ENCODE peak calls at places on chromosomes 2 and 18, in seven cellular contexts. Z is A549, L is uterus, B is breast epithelium, I is sigmoid colon, J is stomach, F is adrenal gland. H is an unnamed sample.

GRCh38 chr18:72419914-72420313 is 124.2 kb downstream of the CBLN2 start:
- DNase-seq in F (no peak), B (no peak), I (no peak), L (no peak), Z (no peak), J (no peak), H (no peak)

GRCh38 chr2:20781656-20782265 is 41.1 kb downstream of the LDAH start:
- DNase-seq in Z (peak), L (no peak), J (no peak), B (no peak), I (no peak), F (peak), H (no peak)

GRCh38 chr18:35415511-35416427 is 38.6 kb upstream of the ZNF396 start:
- DNase-seq in F (no peak), J (no peak), L (no peak), B (no peak), I (no peak), Z (no peak), H (no peak)

GRCh38 chr18:12857215-12857924 is 26.7 kb downstream of the PTPN2 start:
- DNase-seq in B (no peak), F (no peak), J (no peak), Z (no peak), I (no peak), L (no peak), H (no peak)

GRCh38 chr2:174692256-174692830 is 71.9 kb downstream of the CHRNA1 start:
- DNase-seq in B (no peak), F (peak), J (no peak), I (no peak), Z (no peak), L (no peak), H (no peak)

GRCh38 chr2:24491626-24492282 is 700 bp downstream of the NCOA1 start:
- DNase-seq in I (peak), Z (peak), L (peak), F (peak), J (peak), B (peak), H (peak)

GRCh38 chr2:157871415-157871814 is 4.7 kb downstream of the ACVR1 start:
- DNase-seq in B (no peak), J (no peak), I (no peak), L (no peak), Z (no peak), F (no peak), H (no peak)

GRCh38 chr2:113390133-113390849 is 47.2 kb upstream of the ZNG1B start:
- DNase-seq in J (peak), I (no peak), L (peak), F (peak), B (peak), Z (peak), H (peak)

GRCh38 chr2:9552491-9553178 is 3.0 kb downstream of the ADAM17 start:
- DNase-seq in Z (peak), I (no peak), J (no peak), F (no peak), B (no peak), L (no peak), H (no peak)

GRCh38 chr2:15768142-15769088 is 171.9 kb upstream of the MYCN start:
- DNase-seq in Z (no peak), B (peak), I (no peak), J (no peak), L (no peak), F (no peak), H (no peak)

GRCh38 chr18:75478996-75479870 is 51.7 kb upstream of the SMIM21 start:
- DNase-seq in I (no peak), B (no peak), L (no peak), F (peak), Z (peak), J (no peak), H (no peak)

GRCh38 chr2:194735837-194736542 is 921.0 kb upstream of the SLC39A10 start:
- DNase-seq in L (no peak), I (no peak), J (no peak), Z (no peak), B (no peak), F (no peak), H (no peak)

GRCh38 chr2:100819365-100820345 is at the start of gene NPAS2:
- DNase-seq in B (peak), J (peak), F (peak), L (peak), Z (peak), I (peak), H (peak)

GRCh38 chr2:15674637-15675455 is 83.2 kb downstream of the DDX1 start:
- DNase-seq in J (peak), L (no peak), Z (peak), B (no peak), I (no peak), F (no peak), H (no peak)

GRCh38 chr18:54742654-54743053 is 85.6 kb upstream of the RAB27B start:
- DNase-seq in F (peak), B (peak), I (peak), Z (no peak), J (peak), L (peak), H (peak)

GRCh38 chr2:85446296-85447221 is 28.0 kb downstream of the SH2D6 start:
- DNase-seq in I (no peak), B (no peak), Z (no peak), F (no peak), J (no peak), L (no peak), H (no peak)

GRCh38 chr2:26985807-26986206 is 15.4 kb downstream of the MAPRE3 start:
- DNase-seq in B (no peak), I (no peak), J (no peak), F (no peak), L (no peak), Z (no peak), H (no peak)

GRCh38 chr2:45840481-45840880 is 189.0 kb downstream of the PRKCE start:
- DNase-seq in F (no peak), I (no peak), Z (no peak), L (no peak), J (no peak), B (no peak), H (no peak)

GRCh38 chr2:86292571-86293515 is 44.6 kb downstream of the REEP1 start:
- DNase-seq in F (no peak), J (no peak), Z (no peak), I (no peak), B (no peak), L (no peak), H (no peak)

GRCh38 chr2:238820909-238821308 is 27.0 kb upstream of the TWIST2 start:
- DNase-seq in Z (no peak), I (no peak), L (peak), B (no peak), F (no peak), J (no peak), H (no peak)

GRCh38 chr2:200786423-200786822 is 25.3 kb upstream of the BZW1 start:
- DNase-seq in J (no peak), F (no peak), I (no peak), Z (no peak), L (no peak), B (no peak), H (no peak)

GRCh38 chr18:2965797-2966196 is 47.1 kb downstream of the LPIN2 start:
- DNase-seq in I (no peak), F (no peak), J (no peak), Z (no peak), B (no peak), L (no peak), H (no peak)

GRCh38 chr2:240783819-240784621 is 36.0 kb downstream of the KIF1A start:
- DNase-seq in Z (no peak), J (no peak), B (no peak), F (no peak), L (no peak), I (peak), H (no peak)

GRCh38 chr2:72722492-72723090 is 103.2 kb downstream of the EXOC6B start:
- DNase-seq in J (no peak), Z (no peak), I (no peak), L (no peak), B (no peak), F (peak), H (no peak)

GRCh38 chr2:105873721-105874120 is 129.0 kb downstream of the NCK2 start:
- DNase-seq in I (no peak), L (no peak), J (no peak), B (no peak), F (peak), Z (peak), H (peak)

GRCh38 chr2:75752828-75753227 is 42.1 kb upstream of the GCFC2 start:
- DNase-seq in Z (no peak), J (no peak), B (no peak), L (no peak), I (no peak), F (no peak), H (no peak)

GRCh38 chr2:59754336-59754735 is 799.1 kb downstream of the BCL11A start:
- DNase-seq in J (no peak), F (no peak), B (no peak), L (no peak), I (no peak), Z (no peak), H (peak)

GRCh38 chr2:130727286-130727924 is 1.5 kb upstream of the GPR148 start:
- DNase-seq in J (peak), I (peak), B (peak), F (peak), Z (peak), L (peak), H (peak)

GRCh38 chr2:98715812-98716451 is 15.0 kb downstream of the MGAT4A start:
- DNase-seq in F (no peak), B (no peak), J (no peak), L (no peak), I (no peak), Z (no peak), H (no peak)

GRCh38 chr2:137659616-137660015 is 304.7 kb upstream of the HNMT start:
- DNase-seq in J (no peak), B (no peak), Z (no peak), L (no peak), I (no peak), F (no peak), H (peak)

GRCh38 chr2:230956827-230957755 is 32.0 kb upstream of the GPR55 start:
- DNase-seq in L (no peak), F (peak), Z (peak), B (peak), J (peak), I (no peak), H (peak)

GRCh38 chr2:156334496-156335478 is 2.3 kb upstream of the NR4A2 start:
- DNase-seq in L (peak), I (peak), Z (peak), B (peak), F (peak), J (peak), H (peak)
- TF ChIP-seq POLR2A in L (peak), I (peak), Z (peak), B (peak), F (peak), J (peak), H (peak)

GRCh38 chr2:44802409-44803099 is 138.9 kb upstream of the SIX3 start:
- DNase-seq in I (no peak), J (peak), B (no peak), F (no peak), L (no peak), Z (no peak), H (no peak)
- H3K4me3 ChIP-seq in I (no peak), J (peak), B (peak), F (no peak), L (no peak), Z (no peak), H (peak)

DNA sequence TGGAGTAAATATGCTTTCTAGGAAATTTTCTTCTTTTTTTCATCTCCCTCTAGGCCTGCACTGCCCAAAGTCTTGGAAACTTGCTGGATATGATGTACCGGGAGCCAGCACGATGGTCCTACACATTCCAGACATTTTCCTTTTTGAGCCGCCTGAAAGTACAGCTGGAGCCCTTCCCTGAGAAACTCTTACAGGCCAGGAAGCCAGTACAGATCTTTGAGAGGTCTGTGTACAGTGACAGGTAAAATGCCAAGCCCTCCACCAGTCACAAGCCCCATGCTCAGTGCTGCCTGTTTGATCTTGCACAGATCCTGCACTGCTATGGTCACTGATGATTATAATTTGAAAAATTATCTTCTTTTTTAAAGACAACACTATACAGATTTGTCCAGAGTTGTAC is 20.0 kb downstream of the DGUOK start:
- DNase-seq in J (no peak), L (no peak), F (no peak), B (no peak), I (no peak), Z (no peak), H (no peak)
- TF ChIP-seq CTCF in J (no peak), L (no peak), F (no peak), B (no peak), I (no peak), Z (no peak), H (no peak)

GRCh38 chr2:216503697-216504375 is 5.2 kb downstream of the RPL37A start:
- DNase-seq in I (no peak), J (no peak), L (no peak), F (no peak), B (no peak), Z (no peak), H (no peak)

GRCh38 chr2:216505133-216506106 is 6.8 kb downstream of the RPL37A start:
- DNase-seq in I (no peak), F (no peak), J (no peak), B (no peak), Z (no peak), L (no peak), H (no peak)

GRCh38 chr2:216501854-216502253 is 3.2 kb downstream of the RPL37A start:
- DNase-seq in J (no peak), I (no peak), B (no peak), L (no peak), Z (no peak), F (no peak), H (no peak)

GRCh38 chr2:216504376-216504762 is 5.7 kb downstream of the RPL37A start:
- DNase-seq in Z (no peak), B (no peak), I (no peak), J (no peak), F (no peak), L (no peak), H (no peak)

GRCh38 chr2:216502776-216503629 is 4.4 kb downstream of the RPL37A start:
- DNase-seq in F (no peak), I (no peak), Z (no peak), B (no peak), J (no peak), L (no peak), H (no peak)
- TF ChIP-seq POLR2A in F (no peak), I (no peak), Z (no peak), B (no peak), J (no peak), L (no peak), H (no peak)

GRCh38 chr2:149040451-149040850 is 2.0 kb downstream of the LYPD6B start:
- DNase-seq in I (no peak), Z (peak), L (no peak), J (no peak), B (no peak), F (no peak), H (peak)

GRCh38 chr2:149036507-149037293 is 1.8 kb upstream of the LYPD6B start:
- DNase-seq in Z (no peak), L (no peak), F (no peak), I (no peak), J (no peak), B (no peak), H (no peak)

GRCh38 chr2:149039213-149039724 is 770 bp downstream of the LYPD6B start:
- DNase-seq in I (no peak), Z (no peak), B (no peak), J (no peak), F (no peak), L (no peak), H (no peak)

GRCh38 chr2:149038442-149039212 is at the start of gene LYPD6B:
- DNase-seq in J (peak), L (no peak), F (no peak), Z (peak), B (peak), I (no peak), H (peak)

GRCh38 chr2:149037851-149038250 is 648 bp upstream of the LYPD6B start:
- DNase-seq in J (peak), I (no peak), B (no peak), F (no peak), L (no peak), Z (no peak), H (no peak)
- H3K4me3 ChIP-seq in J (peak), I (no peak), B (peak), F (no peak), L (no peak), Z (peak), H (no peak)

DNA sequence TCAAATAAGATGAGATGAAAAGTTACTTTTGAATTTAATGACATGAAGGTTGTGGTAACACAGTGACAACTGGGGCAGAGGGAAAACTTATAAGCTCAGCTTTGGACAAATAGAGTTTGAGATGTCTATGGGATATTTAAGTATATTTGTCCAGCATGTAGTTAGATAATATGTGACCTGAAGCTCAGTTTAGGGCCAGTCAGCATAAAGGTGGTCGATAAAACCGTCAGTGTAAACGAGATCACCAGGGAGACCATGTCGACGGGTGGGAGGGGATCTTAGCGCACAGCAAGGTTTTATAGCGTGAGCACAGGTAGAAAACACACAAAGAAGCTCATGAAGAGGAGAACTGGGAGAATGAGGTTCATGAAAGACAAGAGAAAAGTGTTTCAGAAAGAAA is 7.4 kb upstream of the ERICH2 start:
- DNase-seq in F (no peak), I (no peak), B (no peak), J (no peak), L (no peak), Z (no peak), H (no peak)
- TF ChIP-seq CTCF in F (no peak), I (no peak), B (no peak), J (no peak), L (no peak), Z (no peak), H (no peak)

DNA sequence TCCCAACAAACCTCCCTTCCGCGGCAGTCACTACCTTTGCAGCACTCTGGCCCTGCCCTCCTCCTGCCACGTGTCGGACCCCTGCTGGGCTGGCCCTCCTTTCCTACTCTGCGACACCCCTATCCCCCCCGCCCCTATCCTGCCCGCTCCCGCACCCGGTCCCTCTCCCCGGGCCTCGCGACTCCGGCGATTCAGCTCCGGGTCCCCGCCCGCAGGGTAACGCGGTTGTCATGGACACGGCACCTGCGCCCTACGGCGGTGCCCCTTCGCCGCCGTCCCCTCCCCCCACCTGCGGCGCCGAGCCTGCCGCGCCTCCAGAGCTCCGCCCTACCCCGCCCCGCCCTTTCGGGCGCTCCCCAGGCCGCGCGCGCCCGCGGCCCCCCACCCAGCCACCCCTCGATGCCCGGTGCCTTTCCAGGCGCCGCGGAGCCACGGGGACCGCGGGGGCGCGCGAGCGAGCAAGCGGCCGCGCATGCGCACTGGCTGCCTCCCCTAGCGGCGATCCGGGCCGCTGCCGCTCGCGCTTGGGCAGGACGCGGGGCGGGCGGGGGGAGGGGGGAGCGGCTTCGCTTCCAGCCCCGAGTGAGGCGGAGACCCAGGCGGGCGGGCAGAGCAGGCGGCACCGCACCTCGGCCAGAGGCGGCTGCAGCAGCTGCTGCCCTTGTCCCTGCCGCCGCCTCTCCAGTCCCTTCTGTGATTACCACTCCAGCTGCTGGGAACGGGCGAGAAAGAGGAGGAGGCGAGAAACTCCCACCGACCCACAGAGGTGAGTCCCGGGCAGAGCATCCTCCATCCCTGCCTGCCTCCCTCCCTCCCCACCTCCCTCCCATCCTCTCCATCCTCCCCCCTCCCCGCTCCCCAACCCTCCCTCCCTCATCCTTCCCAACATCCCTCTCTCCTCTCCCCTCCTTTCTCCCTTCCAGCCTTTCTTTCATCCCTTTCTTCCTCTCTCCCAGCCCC is at the start of gene CTNNA2:
- DNase-seq in I (no peak), F (peak), B (no peak), Z (peak), J (peak), L (no peak), H (peak)
- TF ChIP-seq POLR2A in I (no peak), F (no peak), B (no peak), Z (no peak), J (no peak), L (no peak), H (no peak)

GRCh38 chr2:162074937-162075688 is 1.1 kb upstream of the DPP4 start:
- DNase-seq in J (no peak), Z (no peak), I (no peak), L (no peak), F (no peak), B (no peak), H (no peak)
- H3K4me3 ChIP-seq in J (no peak), Z (no peak), I (no peak), L (no peak), F (no peak), B (no peak), H (no peak)

GRCh38 chr2:33670392-33670937 is 71.4 kb upstream of the FAM98A start:
- DNase-seq in J (no peak), B (no peak), Z (peak), I (no peak), F (no peak), L (no peak), H (no peak)
- TF ChIP-seq CTCF in J (no peak), B (no peak), Z (no peak), I (no peak), F (no peak), L (no peak), H (no peak)